ENCODE peak calls at places on chromosomes 12 and 14, in seven cellular contexts. E is non-pigmented ciliary epithelial cell; Z is activated T-helper 1 cell treated with anti-CD3 and anti-CD28 coated beads, Interleukin-12 subunit alpha, Interleukin-12 subunit beta, Interleukin-2, Interleukin-4 antibody, amounts not matched to agents 30 ng/mL and 10 ng/mL and 1 ng/mL, durations not matched to agents 14 hours and 24 hours and 36 hours; N is AG04449; I is astrocyte of the cerebellum; Y is activated naive CD4-positive, alpha-beta T cell treated with anti-CD3 and anti-CD28 coated beads, Interleukin-2, amount 10 ng/mL, durations not matched to agents 7 days and 5 days; R is activated CD8-positive, alpha-beta memory T cell treated with anti-CD3 and anti-CD28 coated beads, Interleukin-2, amount 50 U/mL, for 48 hours. O is an unnamed sample.

GRCh38 chr12:24499151-24500146 is 449.5 kb downstream of the BCAT1 start:
- DNase-seq in Y (no peak), Z (no peak), R (no peak), I (no peak), N (peak), E (no peak), O (no peak)

GRCh38 chr12:65630555-65630954 is 193.7 kb upstream of the HMGA2 start:
- DNase-seq in N (no peak), Z (no peak), E (no peak), R (no peak), Y (no peak), I (no peak), O (no peak)

GRCh38 chr12:49416892-49417291 is 49.6 kb downstream of the SPATS2 start:
- DNase-seq in I (no peak), Y (no peak), N (no peak), E (no peak), R (no peak), Z (no peak), O (no peak)

GRCh38 chr12:47964102-47964723 is 817 bp downstream of the TMEM106C start:
- DNase-seq in Y (peak), R (no peak), E (no peak), I (no peak), N (no peak), Z (peak), O (no peak)

GRCh38 chr12:50727466-50727865 is 36.4 kb upstream of the ATF1 start:
- DNase-seq in I (no peak), Z (no peak), R (no peak), E (no peak), Y (no peak), N (no peak), O (no peak)

GRCh38 chr14:79304279-79304678 is 907.0 kb downstream of the DIO2 start:
- DNase-seq in N (no peak), I (no peak), E (no peak), Y (no peak), R (no peak), Z (no peak), O (no peak)

GRCh38 chr12:10186299-10186698 is 7.5 kb downstream of the TMEM52B start:
- DNase-seq in I (no peak), N (no peak), Y (no peak), Z (no peak), R (no peak), E (no peak), O (no peak)

GRCh38 chr14:99878563-99878962 is 85.3 kb downstream of the EML1 start:
- DNase-seq in Y (no peak), E (no peak), R (no peak), Z (no peak), N (no peak), I (no peak), O (no peak)

GRCh38 chr14:83485591-83485990 is 1951.9 kb upstream of the SEL1L start:
- DNase-seq in R (no peak), Z (no peak), Y (no peak), N (no peak), I (no peak), E (no peak), O (no peak)

GRCh38 chr14:74912111-74912510 is 10.9 kb downstream of the RPS6KL1 start:
- DNase-seq in N (no peak), I (no peak), R (no peak), Z (no peak), Y (no peak), E (no peak), O (no peak)

GRCh38 chr14:21840765-21841164 is 167.1 kb upstream of the OR4E1 start:
- DNase-seq in E (no peak), R (no peak), Y (no peak), I (no peak), N (no peak), Z (no peak), O (peak)

GRCh38 chr12:32918890-32919791 is 22.6 kb upstream of the PKP2 start:
- DNase-seq in Y (no peak), Z (no peak), R (no peak), N (no peak), E (peak), I (peak), O (no peak)

GRCh38 chr12:71958056-71958455 is 19.4 kb downstream of the TPH2 start:
- DNase-seq in E (no peak), R (no peak), Z (no peak), I (no peak), Y (no peak), N (no peak), O (no peak)

GRCh38 chr14:91365552-91365951 is 52.1 kb downstream of the CCDC88C start:
- DNase-seq in I (no peak), N (no peak), Y (no peak), R (no peak), Z (no peak), E (no peak), O (no peak)

GRCh38 chr12:123696209-123696608 is 15.9 kb upstream of the ATP6V0A2 start:
- DNase-seq in Z (no peak), N (no peak), R (no peak), I (no peak), E (no peak), Y (no peak), O (no peak)

GRCh38 chr14:35495278-35495677 is 38.7 kb upstream of the INSM2 start:
- DNase-seq in Z (no peak), N (no peak), R (no peak), I (no peak), E (no peak), Y (no peak), O (no peak)

GRCh38 chr14:50657753-50658152 is 10.4 kb downstream of the SAV1 start:
- DNase-seq in R (no peak), N (no peak), Z (no peak), E (no peak), Y (no peak), I (no peak), O (no peak)

GRCh38 chr14:52048132-52048531 is 20.7 kb downstream of the NID2 start:
- DNase-seq in I (no peak), Z (no peak), N (no peak), Y (no peak), E (no peak), R (no peak), O (no peak)

GRCh38 chr12:102824218-102824835 is 92.7 kb downstream of the PAH start:
- DNase-seq in R (no peak), Y (peak), I (no peak), E (no peak), Z (no peak), N (no peak), O (no peak)

GRCh38 chr14:85254718-85255117 is 275.2 kb upstream of the FLRT2 start:
- DNase-seq in I (no peak), E (no peak), N (no peak), Y (no peak), Z (no peak), R (no peak), O (no peak)

GRCh38 chr12:93924367-93924766 is 224.0 kb upstream of the PLXNC1 start:
- DNase-seq in E (no peak), Y (no peak), N (no peak), R (no peak), Z (no peak), I (no peak), O (peak)

GRCh38 chr12:95218164-95218851 is 701 bp downstream of the VEZT start:
- DNase-seq in Z (peak), R (no peak), Y (no peak), E (no peak), I (peak), N (no peak), O (peak)

GRCh38 chr12:25200703-25201102 is 5.7 kb downstream of the ETFRF1 start:
- DNase-seq in Y (no peak), I (peak), N (peak), R (no peak), Z (no peak), E (peak), O (no peak)

GRCh38 chr12:118537481-118537917 is 161.1 kb downstream of the SUDS3 start:
- DNase-seq in Y (no peak), E (no peak), I (no peak), R (no peak), N (no peak), Z (no peak), O (no peak)

GRCh38 chr12:94570161-94570560 is 80.2 kb downstream of the TMCC3 start:
- DNase-seq in R (no peak), E (peak), Y (no peak), N (no peak), Z (no peak), I (no peak), O (no peak)

GRCh38 chr14:60349663-60350365 is 100.8 kb downstream of the PPM1A start:
- DNase-seq in N (peak), E (peak), I (peak), Y (peak), R (no peak), Z (no peak), O (no peak)

GRCh38 chr12:122031342-122032216 is 9.9 kb downstream of the BCL7A start:
- DNase-seq in I (no peak), R (peak), E (no peak), Y (peak), Z (peak), N (no peak), O (no peak)